ENCODE peak calls at places on chromosome X, in four cellular contexts. E, A, G and S are unnamed samples.

GRCh38 chrX:150700107-150700506 is 6.9 kb downstream of the MTMR1 start:
- DNase-seq in A (no peak), G (no peak), E (no peak), S (no peak)

GRCh38 chrX:78104447-78105176 is 564 bp downstream of the PGK1 start:
- DNase-seq in A (no peak), G (peak; percentile 63), E (peak; percentile 69), S (peak; percentile 41)

GRCh38 chrX:137031517-137032377 is 2.0 kb downstream of the GPR101 start:
- DNase-seq in G (peak; percentile 37), E (no peak), A (no peak), S (peak; percentile 32)

GRCh38 chrX:149010026-149010898 is 494.8 kb downstream of the IDS start:
- DNase-seq in G (no peak), A (no peak), E (no peak), S (no peak)

GRCh38 chrX:147917700-147918694 is 6.3 kb downstream of the FMR1 start:
- DNase-seq in A (no peak), E (no peak), G (peak; percentile 21), S (peak; percentile 48)

GRCh38 chrX:54357414-54358377 is at the start of gene WNK3:
- DNase-seq in G (peak; percentile 14), E (peak; percentile 37), A (no peak), S (peak; percentile 83)

GRCh38 chrX:147228153-147228552 is 413.6 kb upstream of the CXorf51A start:
- DNase-seq in E (no peak), A (no peak), G (no peak), S (no peak)

GRCh38 chrX:30967516-30967915 is 78.5 kb upstream of the TAB3 start:
- DNase-seq in A (no peak), E (no peak), G (no peak), S (no peak)

GRCh38 chrX:108396188-108396885 is 41.9 kb downstream of the COL4A6 start:
- DNase-seq in G (peak; percentile 13), E (no peak), A (no peak), S (no peak)

GRCh38 chrX:124497386-124497785 is 151.0 kb downstream of the SH2D1A start:
- DNase-seq in A (no peak), G (no peak), E (no peak), S (no peak)

GRCh38 chrX:56343664-56344063 is 111.5 kb downstream of the KLF8 start:
- DNase-seq in E (no peak), G (no peak), A (no peak), S (no peak)

GRCh38 chrX:21276736-21277433 is 97.3 kb upstream of the CNKSR2 start:
- DNase-seq in E (no peak), G (no peak), A (no peak), S (no peak)

GRCh38 chrX:46957299-46957698 is 45.1 kb downstream of the JADE3 start:
- DNase-seq in E (no peak), A (no peak), G (peak; percentile 19), S (no peak)

GRCh38 chrX:108573136-108573535 is 133.5 kb downstream of the COL4A5 start:
- DNase-seq in E (no peak), A (no peak), G (no peak), S (no peak)

GRCh38 chrX:137548261-137548660 is 17.7 kb upstream of the ZIC3 start:
- DNase-seq in A (no peak), E (no peak), G (no peak), S (no peak)

GRCh38 chrX:13013353-13014110 is 30.9 kb downstream of the FAM9C start:
- DNase-seq in A (no peak), G (no peak), E (peak; percentile 46), S (no peak)

GRCh38 chrX:110944323-110944761 is 148.7 kb upstream of the CHRDL1 start:
- DNase-seq in E (no peak), G (no peak), A (no peak), S (peak; percentile 0)

GRCh38 chrX:138485767-138486166 is 225.8 kb downstream of the FGF13 start:
- DNase-seq in G (no peak), E (no peak), A (no peak), S (no peak)

GRCh38 chrX:121238093-121238492 is 190.7 kb downstream of the GLUD2 start:
- DNase-seq in G (no peak), A (no peak), E (no peak), S (no peak)

GRCh38 chrX:17038681-17039161 is 92.3 kb downstream of the REPS2 start:
- DNase-seq in E (no peak), G (peak; percentile 79), A (no peak), S (peak; percentile 77)

GRCh38 chrX:70664726-70665125 is 220.1 kb downstream of the DLG3 start:
- DNase-seq in A (no peak), E (no peak), G (peak; percentile 55), S (peak; percentile 36)

GRCh38 chrX:7062276-7062675 is 85.2 kb upstream of the STS start:
- DNase-seq in G (peak; percentile 12), A (no peak), E (no peak), S (peak; percentile 35)

GRCh38 chrX:41922125-41922521 is 1.2 kb downstream of the CASK start:
- DNase-seq in G (peak; percentile 25), A (no peak), E (peak; percentile 27), S (peak; percentile 16)

GRCh38 chrX:130539721-130540321 is 138.0 kb downstream of the RBMX2 start:
- DNase-seq in E (peak; percentile 36), G (peak; percentile 57), A (peak; percentile 17), S (peak; percentile 52)

GRCh38 chrX:9644335-9644734 is 121.3 kb downstream of the GPR143 start:
- DNase-seq in G (no peak), A (no peak), E (no peak), S (no peak)

GRCh38 chrX:43876680-43877079 is 5.6 kb downstream of the MAOB start:
- DNase-seq in E (no peak), A (no peak), G (no peak), S (no peak)

GRCh38 chrX:16635040-16635439 is 14.9 kb upstream of the S100G start:
- DNase-seq in A (no peak), G (no peak), E (no peak), S (no peak)

GRCh38 chrX:47625365-47625764 is 4.4 kb downstream of the CFP start:
- DNase-seq in E (no peak), G (no peak), A (no peak), S (no peak)

GRCh38 chrX:133670394-133670793 is 255.1 kb upstream of the GPC4 start:
- DNase-seq in G (peak; percentile 71), E (peak; percentile 39), A (peak; percentile 22), S (peak; percentile 50)

GRCh38 chrX:106774981-106775380 is 27.5 kb upstream of the TBC1D8B start:
- DNase-seq in G (no peak), A (no peak), E (no peak), S (no peak)

GRCh38 chrX:70175338-70175737 is 1.9 kb upstream of the DGAT2L6 start:
- DNase-seq in A (no peak), G (no peak), E (no peak), S (no peak)

GRCh38 chrX:134752558-134752957 is 94.3 kb upstream of the PLAC1 start:
- DNase-seq in G (no peak), E (no peak), A (no peak), S (no peak)

GRCh38 chrX:104195489-104196084 is 29.3 kb downstream of the FAM199X start:
- DNase-seq in G (peak; percentile 48), A (peak; percentile 33), E (peak; percentile 18), S (peak; percentile 34)

GRCh38 chrX:4710618-4711433 is 997.4 kb upstream of the PRKX start:
- DNase-seq in A (no peak), E (no peak), G (peak; percentile 0), S (no peak)

DNA sequence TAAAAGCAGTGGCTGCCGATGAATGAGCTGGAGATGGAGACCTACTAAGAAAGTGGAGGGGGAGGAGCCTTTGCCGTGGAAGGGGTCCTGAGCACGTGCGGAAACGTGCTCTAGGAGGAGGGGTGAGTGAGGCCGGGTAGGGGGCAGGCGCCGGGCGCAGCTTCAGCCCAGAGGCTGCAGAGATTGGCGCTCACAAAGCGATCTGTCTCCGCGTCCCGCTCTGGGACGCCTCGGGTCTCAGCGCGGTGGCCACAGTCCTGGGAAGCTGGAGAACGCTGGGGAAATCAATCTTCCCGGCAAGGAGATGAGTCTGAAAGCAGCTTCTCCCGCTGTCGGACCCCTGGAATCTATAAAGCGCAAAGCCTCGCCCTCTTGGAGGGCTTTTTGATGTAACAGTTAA is 460 bp upstream of the ARHGAP6 start:
- DNase-seq in G (no peak), A (no peak), E (no peak), S (peak; percentile 15)
- H3K4me3 ChIP-seq in G (peak overlapping the region; percentile 68), A (no peak overlapping the region), E (peak overlapping the region; percentile 22), S (peak overlapping the region; percentile 42)

DNA sequence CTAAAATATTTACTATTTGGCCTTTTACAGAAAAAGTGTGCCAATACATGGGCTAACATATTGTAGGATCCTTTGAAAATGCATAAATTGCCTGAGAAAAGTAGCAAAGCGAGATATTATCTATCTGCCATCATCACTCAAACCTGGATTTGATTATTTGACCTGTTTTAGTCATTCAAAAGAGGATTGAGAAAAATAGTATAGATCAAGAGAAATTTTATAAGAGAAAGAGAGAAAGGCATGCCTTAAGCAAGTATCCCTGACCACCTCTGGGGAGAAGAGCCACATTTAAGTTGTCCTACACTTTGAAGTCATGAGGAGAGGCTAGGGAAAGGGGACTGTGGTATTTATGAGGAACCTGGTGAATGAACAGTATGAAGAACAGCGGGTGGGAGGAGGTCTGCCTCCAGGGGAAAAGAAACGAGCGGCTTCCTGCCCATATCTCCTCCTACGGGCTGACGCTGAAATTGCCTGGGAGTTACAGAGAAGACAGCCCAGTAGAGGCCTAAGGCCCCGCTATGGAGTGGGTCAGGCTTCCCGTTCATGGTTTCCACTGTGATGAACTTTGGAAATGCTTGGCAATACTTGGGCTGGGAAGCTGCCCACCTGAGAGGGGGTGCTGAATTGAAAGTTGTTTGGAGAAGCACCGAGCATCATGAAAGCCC is 106.8 kb upstream of the ACSL4 start:
- DNase-seq in E (no peak), A (no peak), G (peak; percentile 26), S (peak; percentile 38)
- TF ChIP-seq CTCF in E (no peak), A (no peak), G (no peak), S (peak; percentile 9)

GRCh38 chrX:40101430-40101802 is 3.7 kb upstream of the BCOR start:
- DNase-seq in A (no peak), E (no peak), G (no peak), S (no peak)
- H3K4me3 ChIP-seq in A (no peak overlapping the region), E (no peak overlapping the region), G (no peak overlapping the region), S (no peak overlapping the region)

DNA sequence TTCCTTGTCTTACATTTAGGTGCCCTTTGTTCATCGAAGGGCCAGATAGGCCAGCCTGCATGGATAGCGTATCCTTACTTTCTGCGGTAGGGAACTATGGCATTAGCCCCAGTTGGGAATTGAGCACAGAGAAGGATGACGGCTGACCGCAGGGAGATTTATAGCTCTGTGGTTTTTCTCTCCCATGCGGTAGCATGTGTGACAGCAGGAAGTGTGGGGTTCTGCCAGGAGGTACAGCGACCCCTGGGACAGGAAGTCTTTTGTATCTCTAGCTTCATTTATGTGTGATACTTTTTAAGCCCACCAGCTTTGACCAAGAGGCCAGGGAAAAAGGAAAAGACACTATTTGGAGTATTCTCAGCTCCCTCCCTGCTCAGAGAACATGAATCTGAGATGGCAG is 33.1 kb downstream of the GAB3 start:
- DNase-seq in A (no peak), E (no peak), G (no peak), S (peak; percentile 71)
- TF ChIP-seq CTCF in A (no peak), E (no peak), G (no peak), S (no peak)

GRCh38 chrX:65677954-65678469 is 10.6 kb downstream of the MSN start:
- DNase-seq in A (peak; percentile 68), G (peak; percentile 95), E (no peak), S (peak; percentile 90)
- H3K4me3 ChIP-seq in A (no peak overlapping the region), G (no peak overlapping the region), E (no peak overlapping the region), S (no peak overlapping the region)

DNA sequence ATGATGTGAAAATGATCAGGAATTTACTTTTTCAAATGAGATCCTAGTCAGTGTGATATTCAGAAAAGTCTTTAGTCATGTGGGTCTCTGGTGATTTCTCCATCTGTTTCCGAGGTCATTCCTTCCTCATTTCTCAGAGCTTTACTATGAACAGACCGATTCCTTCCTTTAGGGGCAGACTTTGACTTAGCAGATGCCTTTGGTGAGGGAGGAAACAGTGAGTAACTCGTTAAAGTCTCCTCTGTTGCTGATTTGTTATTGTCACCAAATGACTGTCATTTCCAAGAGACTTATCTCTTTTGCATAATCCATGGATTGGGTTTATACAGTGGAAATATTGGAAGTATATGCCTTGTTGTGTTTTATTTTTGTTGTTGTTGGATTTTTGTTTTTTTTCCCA is 76.2 kb upstream of the CD99 start:
- DNase-seq in G (peak; percentile 85), A (no peak), E (no peak), S (peak; percentile 68)
- TF ChIP-seq CTCF in G (peak; percentile 72), A (peak; percentile 12), E (no peak), S (peak; percentile 63)